ENCODE peak calls at places on chromosomes 4 and X, in five cellular contexts. F is OCI-M1; K is MCF 10A; J is stimulated activated CD8-positive, alpha-beta memory T cell treated with anti-CD3 and anti-CD28 coated beads, Interleukin-7, amount 100 ng/mL, for 1 hour; C is T follicular helper cell. N is an unnamed sample.

GRCh38 chrX:128396601-128397000 is 344.4 kb upstream of the ACTRT1 start:
- DNase-seq in F (no peak), K (peak; percentile 1), J (no peak), C (no peak), N (no peak)

GRCh38 chr4:57073559-57073958 is 36.6 kb downstream of the IGFBP7 start:
- DNase-seq in F (no peak), K (no peak), J (no peak), C (no peak), N (no peak)

GRCh38 chr4:2364654-2365053 is 53.8 kb downstream of the ZFYVE28 start:
- DNase-seq in F (no peak), K (no peak), J (peak; percentile 32), C (peak; percentile 43), N (peak; percentile 57)

GRCh38 chrX:129529685-129530281 is 6.5 kb upstream of the SMARCA1 start:
- DNase-seq in F (no peak), K (peak; percentile 74), J (no peak), C (no peak), N (no peak)

GRCh38 chr4:80136238-80136637 is 61.1 kb upstream of the PRDM8 start:
- DNase-seq in F (no peak), K (no peak), J (no peak), C (no peak), N (no peak)

GRCh38 chrX:134807039-134807729 is 148.9 kb upstream of the PLAC1 start:
- DNase-seq in F (peak; percentile 95), K (peak; percentile 77), J (peak; percentile 69), C (peak; percentile 85), N (peak; percentile 83)

GRCh38 chr4:102684605-102685052 is 76.1 kb downstream of the MANBA start:
- DNase-seq in F (peak; percentile 84), K (peak; percentile 73), J (no peak), C (no peak), N (no peak)

GRCh38 chr4:188822698-188823097 is 683.5 kb downstream of the TRIML1 start:
- DNase-seq in F (no peak), K (peak; percentile 45), J (no peak), C (no peak), N (no peak)

GRCh38 chr4:176817222-176817621 is 24.5 kb upstream of the VEGFC start:
- DNase-seq in F (peak; percentile 70), K (no peak), J (no peak), C (no peak), N (no peak)

GRCh38 chrX:154002215-154002719 is 17.4 kb downstream of the IRAK1 start:
- DNase-seq in F (peak; percentile 77), K (peak; percentile 71), J (no peak), C (no peak), N (no peak)

GRCh38 chr4:1614049-1614448 is 70.1 kb downstream of the FAM53A start:
- DNase-seq in F (no peak), K (no peak), J (no peak), C (no peak), N (no peak)

GRCh38 chr4:1365271-1366178 is 18.5 kb downstream of the UVSSA start:
- DNase-seq in F (no peak), K (no peak), J (no peak), C (no peak), N (no peak)

GRCh38 chr4:61992351-61992750 is 792.2 kb downstream of the ADGRL3 start:
- DNase-seq in F (no peak), K (no peak), J (no peak), C (no peak), N (no peak)

GRCh38 chrX:129823115-129823514 is 20.6 kb downstream of the ZDHHC9 start:
- DNase-seq in F (peak; percentile 63), K (peak; percentile 63), J (peak; percentile 13), C (peak; percentile 36), N (peak; percentile 45)

GRCh38 chrX:37926700-37927099 is 79.3 kb upstream of the DYNLT3 start:
- DNase-seq in F (peak; percentile 64), K (peak; percentile 45), J (no peak), C (no peak), N (no peak)

GRCh38 chr4:47577779-47578553 is 92.9 kb downstream of the ATP10D start:
- DNase-seq in F (no peak), K (no peak), J (no peak), C (no peak), N (no peak)

GRCh38 chr4:121951570-121952110 is at the start of gene TRPC3:
- DNase-seq in F (no peak), K (peak; percentile 21), J (no peak), C (peak; percentile 1), N (no peak)

N was measured in CD4-positive, alpha-beta T cell.